ENCODE peak calls at places on chromosomes 7 and 10, in seven cellular contexts. One of them, this sample, is unnamed.

GRCh38 chr10:97701438-97702064 is 12.0 kb upstream of the MARVELD1 start:
- DNase-seq in hepatocyte: peak; percentile 87
- DNase-seq in heart right ventricle: no peak
- DNase-seq in Peyer's patch: peak; percentile 78
- DNase-seq in body of pancreas: peak; percentile 70
- DNase-seq in Caco-2: peak; percentile 63
- DNase-seq in prostate gland: peak; percentile 51
- DNase-seq in this sample: peak; percentile 85

GRCh38 chr7:151189038-151189437 is 2.0 kb upstream of the ASB10 start:
- DNase-seq in hepatocyte: no peak
- DNase-seq in heart right ventricle: no peak
- DNase-seq in Peyer's patch: no peak
- DNase-seq in body of pancreas: no peak
- DNase-seq in Caco-2: no peak
- DNase-seq in prostate gland: no peak
- DNase-seq in this sample: no peak

GRCh38 chr7:36381056-36381455 is 8.6 kb upstream of the ANLN start:
- DNase-seq in hepatocyte: no peak
- DNase-seq in heart right ventricle: no peak
- DNase-seq in Peyer's patch: no peak
- DNase-seq in body of pancreas: no peak
- DNase-seq in Caco-2: no peak
- DNase-seq in prostate gland: no peak
- DNase-seq in this sample: no peak

GRCh38 chr10:22531441-22531840 is 182.9 kb downstream of the PIP4K2A start:
- DNase-seq in hepatocyte: no peak
- DNase-seq in heart right ventricle: no peak
- DNase-seq in Peyer's patch: no peak
- DNase-seq in body of pancreas: no peak
- DNase-seq in Caco-2: no peak
- DNase-seq in prostate gland: no peak
- DNase-seq in this sample: no peak

GRCh38 chr10:106740071-106740470 is 424.4 kb downstream of the SORCS1 start:
- DNase-seq in hepatocyte: no peak
- DNase-seq in heart right ventricle: no peak
- DNase-seq in Peyer's patch: no peak
- DNase-seq in body of pancreas: no peak
- DNase-seq in Caco-2: no peak
- DNase-seq in prostate gland: no peak
- DNase-seq in this sample: no peak

GRCh38 chr7:122887198-122887597 is 938 bp upstream of the CADPS2 start:
- DNase-seq in hepatocyte: peak; percentile 86
- DNase-seq in heart right ventricle: peak; percentile 66
- DNase-seq in Peyer's patch: peak; percentile 74
- DNase-seq in body of pancreas: peak; percentile 81
- DNase-seq in Caco-2: peak; percentile 61
- DNase-seq in prostate gland: peak; percentile 79
- DNase-seq in this sample: no peak

GRCh38 chr10:3048114-3049019 is 19.0 kb upstream of the PFKP start:
- DNase-seq in hepatocyte: no peak
- DNase-seq in heart right ventricle: no peak
- DNase-seq in Peyer's patch: no peak
- DNase-seq in body of pancreas: no peak
- DNase-seq in Caco-2: no peak
- DNase-seq in prostate gland: no peak
- DNase-seq in this sample: no peak

GRCh38 chr10:119341236-119342016 is 134.1 kb downstream of the GRK5 start:
- DNase-seq in hepatocyte: peak; percentile 77
- DNase-seq in heart right ventricle: no peak
- DNase-seq in Peyer's patch: no peak
- DNase-seq in body of pancreas: no peak
- DNase-seq in Caco-2: peak; percentile 55
- DNase-seq in prostate gland: no peak
- DNase-seq in this sample: no peak

GRCh38 chr10:55822096-55822495 is 539.0 kb downstream of the ZWINT start:
- DNase-seq in hepatocyte: no peak
- DNase-seq in heart right ventricle: no peak
- DNase-seq in Peyer's patch: no peak
- DNase-seq in body of pancreas: no peak
- DNase-seq in Caco-2: no peak
- DNase-seq in prostate gland: no peak
- DNase-seq in this sample: no peak

GRCh38 chr7:55426676-55427075 is 61.5 kb downstream of the LANCL2 start:
- DNase-seq in hepatocyte: no peak
- DNase-seq in heart right ventricle: no peak
- DNase-seq in Peyer's patch: no peak
- DNase-seq in body of pancreas: no peak
- DNase-seq in Caco-2: no peak
- DNase-seq in prostate gland: no peak
- DNase-seq in this sample: no peak

GRCh38 chr10:3828404-3829192 is 43.6 kb upstream of the KLF6 start:
- DNase-seq in hepatocyte: peak; percentile 54
- DNase-seq in heart right ventricle: no peak
- DNase-seq in Peyer's patch: no peak
- DNase-seq in body of pancreas: no peak
- DNase-seq in Caco-2: no peak
- DNase-seq in prostate gland: no peak
- DNase-seq in this sample: peak; percentile 28

GRCh38 chr7:22356010-22356854 is 722 bp downstream of the RAPGEF5 start:
- DNase-seq in hepatocyte: peak; percentile 38
- DNase-seq in heart right ventricle: no peak
- DNase-seq in Peyer's patch: peak; percentile 49
- DNase-seq in body of pancreas: peak; percentile 27
- DNase-seq in Caco-2: no peak
- DNase-seq in prostate gland: no peak
- DNase-seq in this sample: no peak
- H3K4me3 ChIP-seq in hepatocyte: peak overlapping the region; percentile 49
- H3K4me3 ChIP-seq in heart right ventricle: peak overlapping the region; percentile 46
- H3K4me3 ChIP-seq in Peyer's patch: peak overlapping the region; percentile 34
- H3K4me3 ChIP-seq in body of pancreas: peak overlapping the region; percentile 44
- H3K4me3 ChIP-seq in Caco-2: peak overlapping the region; percentile 54
- H3K4me3 ChIP-seq in prostate gland: peak overlapping the region; percentile 38
- H3K4me3 ChIP-seq in this sample: peak overlapping the region; percentile 39

GRCh38 chr10:30433779-30434272 is at the start of gene MAP3K8:
- DNase-seq in hepatocyte: peak; percentile 93
- DNase-seq in heart right ventricle: peak; percentile 93
- DNase-seq in Peyer's patch: peak; percentile 95
- DNase-seq in body of pancreas: peak; percentile 87
- DNase-seq in Caco-2: peak; percentile 96
- DNase-seq in prostate gland: peak; percentile 84
- DNase-seq in this sample: peak; percentile 89

GRCh38 chr10:30431435-30431911 is 2.5 kb upstream of the MAP3K8 start:
- DNase-seq in hepatocyte: no peak
- DNase-seq in heart right ventricle: peak; percentile 61
- DNase-seq in Peyer's patch: peak; percentile 48
- DNase-seq in body of pancreas: no peak
- DNase-seq in Caco-2: no peak
- DNase-seq in prostate gland: no peak
- DNase-seq in this sample: peak; percentile 70

GRCh38 chr10:30433286-30433778 is 652 bp upstream of the MAP3K8 start:
- DNase-seq in hepatocyte: peak; percentile 90
- DNase-seq in heart right ventricle: peak; percentile 76
- DNase-seq in Peyer's patch: peak; percentile 86
- DNase-seq in body of pancreas: peak; percentile 78
- DNase-seq in Caco-2: peak; percentile 92
- DNase-seq in prostate gland: peak; percentile 56
- DNase-seq in this sample: peak; percentile 73

GRCh38 chr10:30432631-30433285 is 1.2 kb upstream of the MAP3K8 start:
- DNase-seq in hepatocyte: no peak
- DNase-seq in heart right ventricle: peak; percentile 26
- DNase-seq in Peyer's patch: peak; percentile 60
- DNase-seq in body of pancreas: peak; percentile 46
- DNase-seq in Caco-2: peak; percentile 67
- DNase-seq in prostate gland: no peak
- DNase-seq in this sample: peak; percentile 24

DNA sequence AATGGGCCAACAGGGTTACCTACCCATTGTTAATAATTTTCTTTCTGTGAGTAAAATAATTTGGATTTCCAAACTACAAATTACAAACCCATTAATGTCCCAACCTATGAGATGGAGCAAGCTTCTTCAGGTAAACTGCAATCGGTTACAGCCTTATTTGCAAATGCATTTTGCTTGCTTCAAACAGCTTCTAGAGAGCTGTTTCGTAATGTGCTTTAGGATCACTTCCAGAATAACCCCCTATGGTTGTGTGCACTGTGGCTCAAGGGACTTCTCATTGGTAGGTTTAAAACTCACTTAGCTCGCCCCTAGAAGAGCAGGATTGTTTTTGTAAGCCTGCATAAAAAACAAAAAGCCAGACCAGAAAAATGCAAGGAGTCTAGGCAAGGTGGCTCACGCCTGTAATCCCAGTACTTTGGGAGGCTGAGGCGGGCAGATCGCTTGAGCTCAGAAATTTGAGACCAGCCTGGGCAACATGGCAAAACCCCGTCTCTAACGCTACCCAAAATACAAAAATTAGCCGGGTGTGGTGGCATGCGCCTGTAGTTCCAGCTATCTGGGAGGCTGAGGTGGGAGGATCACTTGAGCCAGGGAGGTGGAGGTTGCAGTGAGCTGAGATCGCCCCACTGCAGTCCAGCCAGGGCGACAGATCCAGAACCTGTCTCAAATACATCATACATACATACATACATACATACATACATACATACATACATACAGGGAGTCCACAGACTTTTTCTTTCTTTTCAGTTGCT is 3.3 kb upstream of the MAP3K8 start:
- DNase-seq in hepatocyte: no peak
- DNase-seq in heart right ventricle: no peak
- DNase-seq in Peyer's patch: peak; percentile 34
- DNase-seq in body of pancreas: no peak
- DNase-seq in Caco-2: no peak
- DNase-seq in prostate gland: no peak
- DNase-seq in this sample: no peak
- H3K4me1 ChIP-seq in hepatocyte: peaks cover 7% of the 10 kb centered on the region
- H3K4me1 ChIP-seq in heart right ventricle: peaks cover 46% of the 10 kb centered on the region
- H3K4me1 ChIP-seq in Peyer's patch: peaks cover 7% of the 10 kb centered on the region
- H3K4me1 ChIP-seq in body of pancreas: peaks cover 3% of the 10 kb centered on the region
- H3K4me1 ChIP-seq in Caco-2: peaks cover 22% of the 10 kb centered on the region
- H3K4me1 ChIP-seq in prostate gland: peaks cover 2% of the 10 kb centered on the region
- H3K4me1 ChIP-seq in this sample: peaks cover 23% of the 10 kb centered on the region

DNA sequence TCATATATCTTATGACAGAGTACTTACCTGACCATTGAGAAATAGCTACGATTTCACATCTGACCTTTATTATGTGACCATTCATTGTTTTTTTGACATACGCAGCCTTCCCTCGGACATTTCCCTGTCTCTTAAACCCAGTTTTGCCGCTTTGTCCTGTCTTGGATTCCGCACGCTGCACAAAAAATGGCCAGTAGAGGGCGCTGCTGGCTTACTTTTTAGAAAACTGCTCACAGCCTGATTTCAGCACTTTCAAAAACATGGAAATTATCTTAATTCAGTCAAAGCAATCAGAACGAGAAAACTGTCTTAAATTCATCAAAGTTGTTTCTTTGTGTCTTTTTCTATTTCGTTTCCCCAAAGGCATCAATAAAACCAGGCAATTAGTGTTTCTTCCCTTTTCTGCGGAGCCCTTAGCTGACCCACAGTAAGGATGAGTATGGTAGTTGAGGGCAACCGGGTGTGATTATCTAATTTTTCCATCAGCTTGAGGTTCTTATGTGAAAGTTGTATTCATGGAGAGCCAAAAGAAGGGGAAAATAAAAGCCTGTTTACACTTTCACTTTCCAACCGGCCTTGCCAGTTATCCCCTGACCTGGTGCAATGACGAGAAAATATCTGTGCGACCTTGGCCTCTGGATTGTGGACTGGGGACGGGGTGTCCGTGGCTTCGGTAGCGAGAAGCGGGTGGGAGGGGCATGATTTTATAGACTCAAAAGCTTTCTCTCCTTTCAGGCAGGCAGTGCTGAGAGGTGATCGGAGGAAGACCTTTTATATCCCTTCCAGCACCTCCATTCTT is 144.4 kb downstream of the DYNC1I1 start:
- DNase-seq in hepatocyte: peak; percentile 86
- DNase-seq in heart right ventricle: peak; percentile 78
- DNase-seq in Peyer's patch: peak; percentile 92
- DNase-seq in body of pancreas: peak; percentile 82
- DNase-seq in Caco-2: peak; percentile 61
- DNase-seq in prostate gland: peak; percentile 78
- DNase-seq in this sample: peak; percentile 88
- H3K27me3 ChIP-seq in hepatocyte: peaks cover 18% of the 10 kb centered on the region
- H3K27me3 ChIP-seq in heart right ventricle: no peaks in the 10 kb centered on the region
- H3K27me3 ChIP-seq in Peyer's patch: no peaks in the 10 kb centered on the region
- H3K27me3 ChIP-seq in body of pancreas: no peaks in the 10 kb centered on the region
- H3K27me3 ChIP-seq in Caco-2: no peaks in the 10 kb centered on the region
- H3K27me3 ChIP-seq in prostate gland: no peaks in the 10 kb centered on the region
- H3K27me3 ChIP-seq in this sample: peaks cover 14% of the 10 kb centered on the region

GRCh38 chr7:106056513-106057203 is 55.5 kb downstream of the SYPL1 start:
- DNase-seq in hepatocyte: peak; percentile 81
- DNase-seq in heart right ventricle: peak; percentile 65
- DNase-seq in Peyer's patch: peak; percentile 88
- DNase-seq in body of pancreas: peak; percentile 74
- DNase-seq in Caco-2: peak; percentile 77
- DNase-seq in prostate gland: peak; percentile 76
- DNase-seq in this sample: peak; percentile 82

GRCh38 chr7:106058925-106059324 is 53.2 kb downstream of the SYPL1 start:
- DNase-seq in hepatocyte: no peak
- DNase-seq in heart right ventricle: no peak
- DNase-seq in Peyer's patch: no peak
- DNase-seq in body of pancreas: no peak
- DNase-seq in Caco-2: no peak
- DNase-seq in prostate gland: no peak
- DNase-seq in this sample: no peak

GRCh38 chr7:106057962-106058901 is 53.9 kb downstream of the SYPL1 start:
- DNase-seq in hepatocyte: no peak
- DNase-seq in heart right ventricle: no peak
- DNase-seq in Peyer's patch: peak; percentile 87
- DNase-seq in body of pancreas: peak; percentile 76
- DNase-seq in Caco-2: no peak
- DNase-seq in prostate gland: peak; percentile 98
- DNase-seq in this sample: no peak

GRCh38 chr7:106059556-106059955 is 52.6 kb downstream of the SYPL1 start:
- DNase-seq in hepatocyte: no peak
- DNase-seq in heart right ventricle: no peak
- DNase-seq in Peyer's patch: no peak
- DNase-seq in body of pancreas: no peak
- DNase-seq in Caco-2: no peak
- DNase-seq in prostate gland: no peak
- DNase-seq in this sample: no peak

DNA sequence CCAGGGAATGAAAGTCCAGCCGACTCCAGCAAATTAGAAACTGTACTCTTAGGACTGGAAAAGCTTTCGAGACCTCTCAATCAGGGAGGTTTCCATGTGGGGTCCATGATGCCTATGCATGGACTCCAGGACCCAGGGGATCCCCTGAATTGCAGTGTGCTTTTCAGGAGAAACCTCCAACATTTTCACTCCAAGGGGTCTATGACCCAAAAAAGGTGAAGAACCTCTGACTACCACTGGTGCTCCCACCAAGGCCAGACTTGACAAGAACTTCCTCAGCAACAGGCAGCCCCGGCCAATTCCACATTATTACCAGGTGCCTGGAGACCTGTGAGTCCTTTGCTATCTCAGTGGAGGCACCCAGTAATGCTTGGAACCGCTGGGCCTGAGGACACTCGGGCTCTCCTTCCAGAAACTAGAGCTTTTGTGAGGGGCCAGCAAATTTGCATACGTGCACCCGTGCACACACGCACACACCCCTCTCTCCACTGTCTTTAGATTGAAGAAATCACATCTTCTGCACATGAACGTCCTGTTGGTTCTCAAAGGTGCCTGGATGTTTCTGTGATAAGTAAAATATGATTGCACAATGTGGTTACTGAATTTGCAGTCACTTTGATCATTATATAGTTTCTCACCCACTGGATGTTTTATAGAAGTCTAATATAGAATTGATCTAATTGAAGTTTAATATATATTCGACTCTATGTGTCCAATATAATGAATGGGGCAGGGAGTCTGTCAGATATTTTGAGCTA is 54.7 kb downstream of the SYPL1 start:
- DNase-seq in hepatocyte: no peak
- DNase-seq in heart right ventricle: no peak
- DNase-seq in Peyer's patch: no peak
- DNase-seq in body of pancreas: no peak
- DNase-seq in Caco-2: no peak
- DNase-seq in prostate gland: no peak
- DNase-seq in this sample: no peak
- H3K4me3 ChIP-seq in hepatocyte: no peak overlapping the region
- H3K4me3 ChIP-seq in heart right ventricle: no peak overlapping the region
- H3K4me3 ChIP-seq in Peyer's patch: no peak overlapping the region
- H3K4me3 ChIP-seq in body of pancreas: no peak overlapping the region
- H3K4me3 ChIP-seq in Caco-2: no peak overlapping the region
- H3K4me3 ChIP-seq in prostate gland: no peak overlapping the region
- H3K4me3 ChIP-seq in this sample: no peak overlapping the region